ENCODE peak calls at places on chromosomes 3 and 15, in five cellular contexts. A is stomach, Y is Panc1, Z is SK-N-MC, S is suprapubic skin. Q is an unnamed sample.

GRCh38 chr3:42689421-42690014 is 4.2 kb downstream of the KLHL40 start:
- DNase-seq in A (no peak), Y (no peak), Z (no peak), S (peak), Q (no peak)

GRCh38 chr15:49383266-49383665 is 39.8 kb upstream of the FGF7 start:
- DNase-seq in A (no peak), Y (peak), Z (no peak), S (no peak), Q (no peak)

GRCh38 chr3:18010001-18010400 is 267.6 kb upstream of the TBC1D5 start:
- DNase-seq in A (no peak), Y (no peak), Z (no peak), S (no peak), Q (no peak)

GRCh38 chr3:30777426-30777825 is 117.0 kb downstream of the GADL1 start:
- DNase-seq in A (no peak), Y (no peak), Z (no peak), S (no peak), Q (no peak)

GRCh38 chr15:27668471-27669220 is 430.5 kb downstream of the OCA2 start:
- DNase-seq in A (no peak), Y (no peak), Z (no peak), S (no peak), Q (no peak)

GRCh38 chr3:11312139-11312538 is 39.9 kb downstream of the ATG7 start:
- DNase-seq in A (no peak), Y (no peak), Z (peak), S (no peak), Q (no peak)

GRCh38 chr15:83207622-83208356 is at the start of gene HDGFL3:
- DNase-seq in A (peak), Y (no peak), Z (no peak), S (peak), Q (peak)

GRCh38 chr3:77281721-77282120 is 241.8 kb downstream of the ROBO2 start:
- DNase-seq in A (no peak), Y (no peak), Z (no peak), S (no peak), Q (no peak)

GRCh38 chr3:99686955-99687612 is 48.7 kb downstream of the COL8A1 start:
- DNase-seq in A (peak), Y (peak), Z (no peak), S (no peak), Q (peak)

GRCh38 chr3:27758083-27758482 is 36.0 kb upstream of the EOMES start:
- DNase-seq in A (no peak), Y (peak), Z (no peak), S (peak), Q (no peak)

GRCh38 chr15:73371812-73372211 is 3.1 kb upstream of the HCN4 start:
- DNase-seq in A (no peak), Y (no peak), Z (no peak), S (no peak), Q (no peak)

GRCh38 chr3:27939940-27940339 is 217.8 kb upstream of the EOMES start:
- DNase-seq in A (no peak), Y (no peak), Z (no peak), S (no peak), Q (no peak)

GRCh38 chr3:9933561-9934234 is at the start of gene CRELD1:
- DNase-seq in A (peak), Y (no peak), Z (peak), S (peak), Q (peak)

GRCh38 chr3:131705558-131706051 is 202.8 kb upstream of the MRPL3 start:
- DNase-seq in A (no peak), Y (no peak), Z (no peak), S (no peak), Q (no peak)

GRCh38 chr3:117871934-117872333 is 1162.4 kb downstream of the TUSC7 start:
- DNase-seq in A (no peak), Y (no peak), Z (no peak), S (no peak), Q (no peak)

GRCh38 chr3:9430733-9431132 is 33.3 kb downstream of the SETD5 start:
- DNase-seq in A (no peak), Y (no peak), Z (no peak), S (no peak), Q (no peak)

GRCh38 chr3:196757876-196758739 is 18.5 kb downstream of the PAK2 start:
- DNase-seq in A (no peak), Y (peak), Z (no peak), S (no peak), Q (no peak)

DNA sequence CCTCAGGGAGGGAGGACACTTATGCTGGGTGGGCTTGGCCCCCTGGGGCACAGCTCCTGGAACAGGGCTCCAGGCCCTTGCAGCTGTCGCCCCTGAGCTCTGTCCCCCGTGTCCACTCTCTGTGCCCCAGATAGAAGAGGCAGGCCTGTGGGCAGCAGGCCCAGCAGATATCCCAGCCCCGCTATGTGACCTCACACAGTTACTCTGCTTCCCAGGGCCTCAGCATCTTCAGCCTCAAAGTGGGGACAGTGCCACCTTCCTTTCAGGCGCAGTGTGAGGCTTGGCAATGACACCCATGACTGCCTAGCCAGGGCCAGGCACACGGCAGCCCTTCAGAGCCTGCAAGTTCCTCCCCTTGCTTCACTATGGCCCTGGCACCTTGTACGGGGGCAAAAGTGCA is 98.4 kb downstream of the IQSEC1 start:
- DNase-seq in A (no peak), Y (no peak), Z (no peak), S (no peak), Q (no peak)
- TF ChIP-seq POLR2AphosphoS5 in A (no peak), Y (no peak), Z (no peak), S (no peak), Q (no peak)

DNA sequence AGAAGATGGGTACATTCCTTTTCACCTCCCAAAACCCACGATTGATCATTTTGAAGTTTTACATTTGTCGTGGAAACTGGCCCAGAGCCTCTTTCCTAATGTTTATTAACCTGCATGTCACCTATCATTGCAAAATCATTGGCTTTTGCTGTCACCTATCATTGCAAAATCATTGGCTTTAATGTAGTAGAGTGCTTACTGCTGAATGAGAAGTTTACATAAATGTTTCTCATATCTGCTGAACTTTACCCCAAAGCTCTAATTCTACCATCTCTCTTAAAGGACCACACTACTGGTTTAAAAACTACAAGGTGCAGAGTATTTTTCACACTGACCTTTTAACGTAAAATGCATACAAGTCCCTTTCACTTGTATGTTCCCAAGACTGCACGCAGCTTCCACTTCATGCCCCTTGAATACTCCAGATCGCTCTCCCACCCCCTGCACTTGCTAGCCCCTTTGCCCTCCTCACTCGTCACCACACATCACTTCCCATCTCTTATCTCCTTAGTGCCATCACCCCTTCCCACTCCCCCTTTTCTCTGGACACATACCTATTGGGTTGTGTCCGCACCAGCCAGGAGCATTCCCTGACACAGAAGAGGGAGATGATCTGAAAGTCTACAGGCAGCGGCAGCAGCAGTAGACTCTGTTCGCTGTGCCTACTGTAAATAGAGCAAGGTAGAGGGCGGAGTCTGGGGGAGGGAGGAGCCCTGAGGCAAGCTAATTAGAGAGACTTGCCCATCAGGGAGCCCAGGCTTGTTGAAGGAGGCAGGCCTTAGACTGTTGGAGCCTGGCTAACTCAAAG is 30.2 kb upstream of the ATOSA start:
- DNase-seq in A (peak), Y (no peak), Z (no peak), S (no peak), Q (no peak)
- TF ChIP-seq POLR2AphosphoS5 in A (no peak), Y (no peak), Z (no peak), S (no peak), Q (no peak)

GRCh38 chr3:23663246-23663645 is 142.5 kb upstream of the UBE2E1 start:
- DNase-seq in A (no peak), Y (no peak), Z (no peak), S (no peak), Q (no peak)
- TF ChIP-seq POLR2AphosphoS5 in A (no peak), Y (no peak), Z (no peak), S (no peak), Q (no peak)

GRCh38 chr3:110814170-110815007 is 257.2 kb upstream of the NECTIN3 start:
- DNase-seq in A (no peak), Y (no peak), Z (no peak), S (no peak), Q (no peak)
- TF ChIP-seq POLR2AphosphoS5 in A (no peak), Y (no peak), Z (no peak), S (no peak), Q (no peak)

GRCh38 chr15:90231028-90232017 is 2.4 kb downstream of the CIB1 start:
- DNase-seq in A (peak), Y (no peak), Z (no peak), S (no peak), Q (peak)
- TF ChIP-seq POLR2AphosphoS5 in A (no peak), Y (peak), Z (no peak), S (no peak), Q (peak)

GRCh38 chr3:14143826-14144225 is 19.0 kb downstream of the TMEM43 start:
- DNase-seq in A (no peak), Y (no peak), Z (no peak), S (no peak), Q (peak)
- TF ChIP-seq POLR2AphosphoS5 in A (peak), Y (peak), Z (no peak), S (peak), Q (peak)

GRCh38 chr3:139140553-139140952 is 95.9 kb upstream of the PRR23C start:
- DNase-seq in A (no peak), Y (no peak), Z (no peak), S (no peak), Q (no peak)
- TF ChIP-seq POLR2AphosphoS5 in A (no peak), Y (no peak), Z (no peak), S (no peak), Q (no peak)

Q was measured in prostate gland.